ENCODE peak calls at places on chromosomes 4 and X, in eight cellular contexts. G is fibroblast of mammary gland, J is B cell, S is OCI-LY7, E is heart right ventricle, X is RWPE1, Q is heart left ventricle, A is HepG2. I is an unnamed sample.

GRCh38 chr4:185298728-185299394 is 89.5 kb downstream of the SNX25 start:
- DNase-seq in J (no peak), E (no peak), A (no peak), Q (no peak), X (no peak), G (no peak), S (no peak), I (no peak)

GRCh38 chr4:19944806-19945205 is 306.9 kb upstream of the SLIT2 start:
- DNase-seq in J (no peak), S (no peak), Q (no peak), G (no peak), A (no peak), X (no peak), E (no peak), I (no peak)

GRCh38 chrX:118199997-118200396 is 83.4 kb upstream of the KLHL13 start:
- DNase-seq in G (no peak), A (no peak), X (no peak), Q (no peak), E (no peak), S (no peak), J (no peak), I (no peak)

GRCh38 chr4:73137121-73137520 is 67.6 kb upstream of the COX18 start:
- DNase-seq in S (no peak), X (no peak), Q (no peak), J (no peak), G (no peak), E (no peak), A (no peak), I (no peak)

GRCh38 chrX:137031517-137032377 is 2.0 kb downstream of the GPR101 start:
- DNase-seq in G (peak), A (no peak), J (no peak), X (no peak), E (peak), Q (no peak), S (no peak), I (peak)

GRCh38 chrX:101977091-101977490 is 45.3 kb upstream of the ZMAT1 start:
- DNase-seq in Q (no peak), A (no peak), E (no peak), G (no peak), S (no peak), X (no peak), J (no peak), I (no peak)

GRCh38 chr4:84726356-84726755 is 143.4 kb downstream of the CDS1 start:
- DNase-seq in J (no peak), X (no peak), A (no peak), G (peak), E (no peak), S (no peak), Q (no peak), I (no peak)

GRCh38 chr4:153419029-153419428 is 47.1 kb upstream of the TMEM131L start:
- DNase-seq in A (no peak), J (no peak), S (peak), Q (no peak), G (no peak), E (no peak), X (no peak), I (no peak)

GRCh38 chr4:40334591-40335507 is at the start of gene CHRNA9:
- DNase-seq in Q (no peak), X (no peak), A (no peak), S (no peak), G (peak), J (no peak), E (no peak), I (no peak)

GRCh38 chr4:31187979-31188378 is 467.8 kb downstream of the PCDH7 start:
- DNase-seq in X (no peak), G (no peak), E (no peak), S (no peak), J (no peak), A (no peak), Q (no peak), I (no peak)

GRCh38 chr4:184883024-184883423 is 57.3 kb upstream of the ACSL1 start:
- DNase-seq in X (no peak), G (no peak), A (no peak), J (no peak), Q (no peak), S (no peak), E (no peak), I (no peak)

GRCh38 chr4:68175562-68176155 is 46.0 kb upstream of the TMPRSS11F start:
- DNase-seq in S (peak), G (peak), Q (no peak), E (no peak), X (peak), J (no peak), A (peak), I (peak)

DNA sequence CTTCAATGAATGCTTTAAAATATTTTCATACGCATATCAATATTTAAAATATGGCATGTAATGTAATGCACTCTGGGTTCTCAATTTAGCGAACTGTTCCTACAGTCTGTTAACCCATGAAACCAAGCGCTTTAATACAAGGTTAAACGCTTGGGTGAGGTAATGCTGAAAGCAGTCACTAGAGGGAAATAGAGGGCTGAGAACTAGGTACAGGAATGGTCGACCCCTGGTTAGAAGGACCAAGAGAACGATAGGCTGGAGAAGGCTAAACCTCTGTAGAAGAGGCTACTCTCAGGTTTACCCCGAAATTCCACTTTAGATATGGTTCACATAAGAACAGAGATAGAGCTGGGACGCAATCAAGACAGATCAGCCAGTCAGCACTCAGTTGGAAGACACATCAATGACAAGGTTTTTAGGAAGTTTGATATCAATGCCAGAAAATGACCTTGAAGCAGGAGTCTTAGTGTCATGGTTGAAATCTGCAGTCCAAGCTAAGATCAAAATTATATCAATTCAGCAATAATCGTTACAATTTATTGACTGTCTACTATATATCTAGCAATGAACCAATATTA is 26.9 kb downstream of the ARSJ start:
- DNase-seq in J (no peak), E (no peak), G (peak), X (peak), Q (no peak), S (peak), A (peak), I (peak)
- TF ChIP-seq CTCF in J (peak), E (peak), G (peak), X (peak), Q (peak), S (peak), A (peak), I (peak)

DNA sequence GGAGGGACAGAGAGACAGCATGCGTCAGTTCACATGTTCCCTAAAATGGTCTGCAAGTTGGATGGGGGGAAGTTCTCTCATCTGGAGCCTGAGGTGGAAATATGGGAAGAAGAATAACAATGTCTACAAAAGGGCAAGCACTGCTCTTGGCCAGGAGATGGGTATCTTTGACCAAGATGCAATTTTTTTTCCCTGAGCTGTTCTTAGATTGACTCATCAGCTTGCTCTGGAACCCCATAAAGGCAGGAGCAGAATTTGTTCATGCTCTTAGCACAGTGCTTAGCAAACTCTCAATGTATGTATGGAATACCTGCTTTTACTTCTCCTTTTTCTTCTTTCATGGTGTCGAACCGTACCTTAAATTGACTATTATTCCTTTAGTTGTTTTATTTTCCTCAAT is 90.5 kb upstream of the ZNF827 start:
- DNase-seq in Q (no peak), A (no peak), X (no peak), E (no peak), G (peak), J (no peak), S (peak), I (peak)
- TF ChIP-seq CTCF in Q (no peak), A (no peak), X (no peak), E (no peak), G (no peak), J (no peak), S (peak), I (peak)

DNA sequence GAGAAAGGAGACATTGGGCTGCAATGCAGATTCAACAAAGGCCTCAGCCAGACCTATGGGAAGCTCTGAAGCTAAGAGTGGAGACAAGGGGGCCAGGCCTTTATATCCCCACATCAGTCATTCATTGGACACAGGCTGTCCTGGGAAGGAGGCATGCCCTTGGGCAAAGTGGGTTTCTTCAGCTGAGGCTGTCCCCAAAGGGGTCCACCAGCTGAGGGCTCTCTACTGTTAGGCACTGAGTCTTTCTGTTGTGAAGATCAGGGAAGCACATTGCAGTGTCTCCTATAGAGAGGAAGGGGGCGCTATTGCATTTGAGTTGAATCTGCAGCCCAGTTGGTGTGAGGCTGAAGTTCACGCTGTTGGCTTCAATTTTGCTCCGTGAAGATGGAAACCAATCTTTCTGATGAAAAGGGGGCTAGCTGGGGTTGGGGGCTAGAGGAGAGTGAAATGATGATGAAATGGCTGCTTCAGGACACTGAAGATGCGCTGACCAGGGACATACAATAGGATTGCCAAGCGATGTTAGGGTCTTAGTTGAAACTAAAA is 48.0 kb downstream of the SLC25A5 start:
- DNase-seq in E (no peak), Q (no peak), J (peak), X (peak), G (peak), S (peak), A (peak), I (peak)
- TF ChIP-seq CTCF in E (peak), Q (peak), J (peak), X (peak), G (peak), S (peak), A (peak), I (peak)

GRCh38 chr4:140793291-140793690 is 37.1 kb upstream of the TBC1D9 start:
- DNase-seq in X (no peak), Q (no peak), J (no peak), G (no peak), A (no peak), E (no peak), S (no peak), I (no peak)

GRCh38 chr4:140790765-140791164 is 34.6 kb upstream of the TBC1D9 start:
- DNase-seq in Q (no peak), X (no peak), S (peak), E (peak), G (peak), A (no peak), J (peak), I (peak)

GRCh38 chr4:140790171-140790570 is 34.0 kb upstream of the TBC1D9 start:
- DNase-seq in S (no peak), J (no peak), X (no peak), A (no peak), G (no peak), Q (no peak), E (no peak), I (no peak)

GRCh38 chr4:140789752-140790151 is 33.6 kb upstream of the TBC1D9 start:
- DNase-seq in J (no peak), A (no peak), X (peak), G (peak), S (no peak), E (no peak), Q (no peak), I (peak)
- TF ChIP-seq CTCF in J (no peak), A (no peak), X (no peak), G (no peak), S (no peak), E (no peak), Q (no peak), I (no peak)